ENCODE peak calls at places on chromosomes 6 and 20, in six cellular contexts. T is dorsolateral prefrontal cortex, R is right atrium auricular region, A is trophoblast cell, X is body of pancreas, G is fibroblast of lung. Y is an unnamed sample.

GRCh38 chr20:15799871-15800270 is 773.4 kb downstream of the KIF16B start:
- DNase-seq in X (no peak), A (no peak), R (no peak), T (no peak), G (peak; percentile 51), Y (no peak)

GRCh38 chr20:52972190-52972937 is at the start of gene TSHZ2:
- DNase-seq in R (no peak), G (peak; percentile 73), A (no peak), X (peak; percentile 57), T (no peak), Y (peak; percentile 72)

GRCh38 chr20:14963262-14963663 is 625.9 kb upstream of the FLRT3 start:
- DNase-seq in A (no peak), R (no peak), G (no peak), T (no peak), X (no peak), Y (no peak)

GRCh38 chr6:96420294-96420693 is 101.3 kb upstream of the UFL1 start:
- DNase-seq in R (no peak), G (no peak), T (no peak), X (no peak), A (no peak), Y (no peak)

GRCh38 chr6:135181333-135182119 is 418 bp downstream of the MYB start:
- DNase-seq in T (no peak), G (peak; percentile 16), X (no peak), A (no peak), R (no peak), Y (peak; percentile 19)

GRCh38 chr6:85675030-85675819 is 32.5 kb upstream of the SYNCRIP start:
- DNase-seq in X (no peak), R (no peak), A (peak; percentile 57), G (peak; percentile 69), T (no peak), Y (no peak)

GRCh38 chr6:30042476-30042875 is 18.6 kb upstream of the POLR1H start:
- DNase-seq in A (no peak), R (no peak), G (no peak), X (no peak), T (no peak), Y (no peak)

GRCh38 chr6:54072708-54073313 is 38.4 kb upstream of the MLIP start:
- DNase-seq in G (no peak), X (no peak), A (no peak), T (no peak), R (no peak), Y (no peak)

GRCh38 chr6:15715060-15715459 is 52.2 kb upstream of the DTNBP1 start:
- DNase-seq in G (no peak), A (no peak), X (no peak), R (no peak), T (no peak), Y (peak; percentile 27)

GRCh38 chr20:15005300-15005986 is 668.0 kb upstream of the FLRT3 start:
- DNase-seq in G (no peak), X (no peak), T (no peak), R (no peak), A (no peak), Y (peak; percentile 41)

GRCh38 chr6:3850451-3851203 is 1.5 kb downstream of the FAM50B start:
- DNase-seq in X (no peak), T (no peak), R (no peak), A (no peak), G (no peak), Y (no peak)

GRCh38 chr20:45354423-45355208 is 6.4 kb upstream of the SDC4 start:
- DNase-seq in A (peak; percentile 34), T (no peak), G (peak; percentile 39), R (no peak), X (no peak), Y (no peak)
- H3K27ac ChIP-seq in A (no peak overlapping the region), T (no peak overlapping the region), G (peak overlapping the region; percentile 31), R (peak overlapping the region; percentile 94), X (no peak overlapping the region), Y (no peak overlapping the region)

GRCh38 chr6:160102399-160102798 is 19.2 kb upstream of the SLC22A1 start:
- DNase-seq in A (no peak), X (no peak), T (no peak), G (no peak), R (no peak), Y (no peak)
- H3K27ac ChIP-seq in A (no peak overlapping the region), X (no peak overlapping the region), T (no peak overlapping the region), G (no peak overlapping the region), R (no peak overlapping the region), Y (no peak overlapping the region)

GRCh38 chr6:89386917-89387491 is 25.1 kb downstream of the RRAGD start:
- DNase-seq in A (no peak), X (no peak), G (no peak), T (no peak), R (no peak), Y (no peak)
- H3K27ac ChIP-seq in A (no peak overlapping the region), X (no peak overlapping the region), G (no peak overlapping the region), T (no peak overlapping the region), R (no peak overlapping the region), Y (no peak overlapping the region)

GRCh38 chr20:11918280-11918952 is 723 bp downstream of the BTBD3 start:
- DNase-seq in A (no peak), G (peak; percentile 19), T (no peak), X (no peak), R (no peak), Y (no peak)
- H3K27ac ChIP-seq in A (no peak overlapping the region), G (peak overlapping the region; percentile 61), T (peak overlapping the region; percentile 83), X (peak overlapping the region; percentile 60), R (peak overlapping the region; percentile 52), Y (peak overlapping the region; percentile 54)

GRCh38 chr6:42251911-42252637 is 34.4 kb upstream of the MRPS10 start:
- DNase-seq in X (peak; percentile 78), R (peak; percentile 73), G (peak; percentile 71), A (no peak), T (no peak), Y (peak; percentile 20)
- H3K27ac ChIP-seq in X (no peak overlapping the region), R (peak overlapping the region; percentile 33), G (peak overlapping the region; percentile 34), A (no peak overlapping the region), T (no peak overlapping the region), Y (no peak overlapping the region)